ENCODE peak calls at places on chromosome 12, in ten cellular contexts. One of them, this sample, is unnamed.
A peak's percentile ranks its signal among the peaks of the same experiment; 100 is the strongest.

GRCh38 chr12:77122236-77122635 is 56.9 kb upstream of the E2F7 start:
- DNase-seq in tibial nerve: no peak
- DNase-seq in A549: no peak
- DNase-seq in lower lobe of right lung: no peak
- DNase-seq in Peyer's patch: no peak
- DNase-seq in prostate gland: no peak
- DNase-seq in SJCRH30: no peak
- DNase-seq in uterus: no peak
- DNase-seq in HCT116: peak; percentile 57
- DNase-seq in neuronal stem cell: no peak
- DNase-seq in this sample: no peak

GRCh38 chr12:49672351-49673181 is 34.6 kb downstream of the FMNL3 start:
- DNase-seq in tibial nerve: no peak
- DNase-seq in A549: no peak
- DNase-seq in lower lobe of right lung: no peak
- DNase-seq in Peyer's patch: no peak
- DNase-seq in prostate gland: no peak
- DNase-seq in SJCRH30: no peak
- DNase-seq in uterus: no peak
- DNase-seq in HCT116: no peak
- DNase-seq in neuronal stem cell: no peak
- DNase-seq in this sample: no peak

GRCh38 chr12:122079038-122079531 is 529 bp downstream of the MLXIP start:
- DNase-seq in tibial nerve: no peak
- DNase-seq in A549: no peak
- DNase-seq in lower lobe of right lung: peak; percentile 67
- DNase-seq in Peyer's patch: peak; percentile 67
- DNase-seq in prostate gland: no peak
- DNase-seq in SJCRH30: peak; percentile 48
- DNase-seq in uterus: no peak
- DNase-seq in HCT116: no peak
- DNase-seq in neuronal stem cell: no peak
- DNase-seq in this sample: peak; percentile 59

GRCh38 chr12:127334924-127335644 is 931.9 kb upstream of the TMEM132C start:
- DNase-seq in tibial nerve: no peak
- DNase-seq in A549: no peak
- DNase-seq in lower lobe of right lung: no peak
- DNase-seq in Peyer's patch: no peak
- DNase-seq in prostate gland: no peak
- DNase-seq in SJCRH30: no peak
- DNase-seq in uterus: no peak
- DNase-seq in HCT116: no peak
- DNase-seq in neuronal stem cell: no peak
- DNase-seq in this sample: no peak

GRCh38 chr12:89072303-89073026 is 279.8 kb downstream of the DUSP6 start:
- DNase-seq in tibial nerve: no peak
- DNase-seq in A549: no peak
- DNase-seq in lower lobe of right lung: no peak
- DNase-seq in Peyer's patch: no peak
- DNase-seq in prostate gland: no peak
- DNase-seq in SJCRH30: no peak
- DNase-seq in uterus: no peak
- DNase-seq in HCT116: no peak
- DNase-seq in neuronal stem cell: no peak
- DNase-seq in this sample: no peak

GRCh38 chr12:89225808-89226368 is 126.4 kb downstream of the DUSP6 start:
- DNase-seq in tibial nerve: no peak
- DNase-seq in A549: no peak
- DNase-seq in lower lobe of right lung: no peak
- DNase-seq in Peyer's patch: no peak
- DNase-seq in prostate gland: peak; percentile 91
- DNase-seq in SJCRH30: no peak
- DNase-seq in uterus: no peak
- DNase-seq in HCT116: peak; percentile 97
- DNase-seq in neuronal stem cell: no peak
- DNase-seq in this sample: no peak

GRCh38 chr12:51678086-51678724 is 87.2 kb downstream of the SCN8A start:
- DNase-seq in tibial nerve: no peak
- DNase-seq in A549: peak; percentile 81
- DNase-seq in lower lobe of right lung: no peak
- DNase-seq in Peyer's patch: no peak
- DNase-seq in prostate gland: peak; percentile 14
- DNase-seq in SJCRH30: peak; percentile 68
- DNase-seq in uterus: no peak
- DNase-seq in HCT116: peak; percentile 34
- DNase-seq in neuronal stem cell: no peak
- DNase-seq in this sample: no peak

GRCh38 chr12:49515266-49515665 is 23.6 kb upstream of the KCNH3 start:
- DNase-seq in tibial nerve: no peak
- DNase-seq in A549: peak; percentile 47
- DNase-seq in lower lobe of right lung: no peak
- DNase-seq in Peyer's patch: no peak
- DNase-seq in prostate gland: no peak
- DNase-seq in SJCRH30: peak; percentile 30
- DNase-seq in uterus: no peak
- DNase-seq in HCT116: no peak
- DNase-seq in neuronal stem cell: no peak
- DNase-seq in this sample: no peak

GRCh38 chr12:31868980-31869379 is 90.2 kb upstream of the RESF1 start:
- DNase-seq in tibial nerve: no peak
- DNase-seq in A549: no peak
- DNase-seq in lower lobe of right lung: no peak
- DNase-seq in Peyer's patch: no peak
- DNase-seq in prostate gland: no peak
- DNase-seq in SJCRH30: peak; percentile 88
- DNase-seq in uterus: no peak
- DNase-seq in HCT116: no peak
- DNase-seq in neuronal stem cell: no peak
- DNase-seq in this sample: no peak

GRCh38 chr12:4586500-4586899 is 24.5 kb downstream of the DYRK4 start:
- DNase-seq in tibial nerve: no peak
- DNase-seq in A549: no peak
- DNase-seq in lower lobe of right lung: no peak
- DNase-seq in Peyer's patch: no peak
- DNase-seq in prostate gland: no peak
- DNase-seq in SJCRH30: no peak
- DNase-seq in uterus: no peak
- DNase-seq in HCT116: no peak
- DNase-seq in neuronal stem cell: no peak
- DNase-seq in this sample: no peak

GRCh38 chr12:47863985-47864384 is 40.8 kb downstream of the VDR start:
- DNase-seq in tibial nerve: no peak
- DNase-seq in A549: no peak
- DNase-seq in lower lobe of right lung: no peak
- DNase-seq in Peyer's patch: no peak
- DNase-seq in prostate gland: no peak
- DNase-seq in SJCRH30: no peak
- DNase-seq in uterus: no peak
- DNase-seq in HCT116: no peak
- DNase-seq in neuronal stem cell: no peak
- DNase-seq in this sample: no peak

GRCh38 chr12:24111591-24111990 is 162.1 kb upstream of the SOX5 start:
- DNase-seq in tibial nerve: no peak
- DNase-seq in A549: no peak
- DNase-seq in lower lobe of right lung: no peak
- DNase-seq in Peyer's patch: no peak
- DNase-seq in prostate gland: no peak
- DNase-seq in SJCRH30: no peak
- DNase-seq in uterus: no peak
- DNase-seq in HCT116: no peak
- DNase-seq in neuronal stem cell: no peak
- DNase-seq in this sample: no peak

GRCh38 chr12:66620703-66621102 is 58.2 kb downstream of the GRIP1 start:
- DNase-seq in tibial nerve: no peak
- DNase-seq in A549: no peak
- DNase-seq in lower lobe of right lung: no peak
- DNase-seq in Peyer's patch: no peak
- DNase-seq in prostate gland: no peak
- DNase-seq in SJCRH30: no peak
- DNase-seq in uterus: no peak
- DNase-seq in HCT116: no peak
- DNase-seq in neuronal stem cell: no peak
- DNase-seq in this sample: no peak

GRCh38 chr12:13835657-13836056 is 145.7 kb downstream of the GRIN2B start:
- DNase-seq in tibial nerve: no peak
- DNase-seq in A549: no peak
- DNase-seq in lower lobe of right lung: no peak
- DNase-seq in Peyer's patch: no peak
- DNase-seq in prostate gland: no peak
- DNase-seq in SJCRH30: no peak
- DNase-seq in uterus: no peak
- DNase-seq in HCT116: no peak
- DNase-seq in neuronal stem cell: no peak
- DNase-seq in this sample: no peak

GRCh38 chr12:49636979-49637378 is 13.6 kb downstream of the PRPF40B start:
- DNase-seq in tibial nerve: no peak
- DNase-seq in A549: peak; percentile 81
- DNase-seq in lower lobe of right lung: no peak
- DNase-seq in Peyer's patch: no peak
- DNase-seq in prostate gland: peak; percentile 32
- DNase-seq in SJCRH30: peak; percentile 90
- DNase-seq in uterus: peak; percentile 58
- DNase-seq in HCT116: peak; percentile 22
- DNase-seq in neuronal stem cell: peak; percentile 27
- DNase-seq in this sample: no peak

GRCh38 chr12:31729728-31730127 is 907 bp upstream of the AMN1 start:
- DNase-seq in tibial nerve: no peak
- DNase-seq in A549: no peak
- DNase-seq in lower lobe of right lung: no peak
- DNase-seq in Peyer's patch: no peak
- DNase-seq in prostate gland: no peak
- DNase-seq in SJCRH30: no peak
- DNase-seq in uterus: no peak
- DNase-seq in HCT116: no peak
- DNase-seq in neuronal stem cell: no peak
- DNase-seq in this sample: no peak

DNA sequence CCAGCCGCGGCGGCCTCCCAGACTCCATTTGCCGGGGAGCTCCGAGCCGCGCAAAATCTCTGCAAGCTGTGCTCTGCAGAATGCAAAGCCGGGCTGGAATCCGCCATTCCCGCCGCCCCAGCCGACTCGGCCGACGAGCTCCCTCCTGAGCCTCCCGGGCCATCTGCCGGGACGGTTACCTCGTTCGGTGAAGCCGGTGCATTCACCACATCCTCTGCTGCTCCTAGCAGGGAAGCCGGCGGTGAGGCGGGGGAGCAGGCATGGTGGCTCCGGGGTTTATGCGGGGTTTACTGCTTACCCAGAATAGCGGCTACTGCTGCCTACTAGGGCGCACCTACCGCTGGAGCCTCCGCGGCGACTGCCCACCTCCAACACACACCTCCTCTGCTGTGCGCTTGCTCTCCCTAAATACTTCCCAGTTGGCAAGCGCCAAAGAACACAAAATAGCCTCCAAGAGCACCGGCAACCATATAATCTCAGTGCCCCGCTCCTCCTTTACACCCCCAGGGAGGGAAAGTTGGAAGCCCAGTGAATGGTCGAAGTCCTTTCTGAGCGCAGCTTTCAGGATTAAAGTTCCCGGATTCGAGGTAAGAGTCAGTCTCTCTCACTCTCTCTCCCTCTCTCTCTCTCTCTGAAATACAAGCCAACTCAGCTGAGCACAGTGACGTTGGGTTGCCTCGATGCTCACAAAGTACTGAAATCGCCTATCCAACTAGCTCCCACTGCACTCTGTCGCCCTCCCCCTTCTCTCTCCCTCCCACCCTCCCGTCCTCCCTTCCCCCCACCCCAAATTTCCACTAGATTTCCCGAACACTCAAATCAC is at the start of gene TBX5:
- DNase-seq in tibial nerve: no peak
- DNase-seq in A549: no peak
- DNase-seq in lower lobe of right lung: no peak
- DNase-seq in Peyer's patch: no peak
- DNase-seq in prostate gland: no peak
- DNase-seq in SJCRH30: no peak
- DNase-seq in uterus: no peak
- DNase-seq in HCT116: no peak
- DNase-seq in neuronal stem cell: peak; percentile 42
- DNase-seq in this sample: no peak
- H3K9me3 ChIP-seq in tibial nerve: no peaks in the 10 kb centered on the region
- H3K9me3 ChIP-seq in A549: no peaks in the 10 kb centered on the region
- H3K9me3 ChIP-seq in lower lobe of right lung: no peaks in the 10 kb centered on the region
- H3K9me3 ChIP-seq in Peyer's patch: no peaks in the 10 kb centered on the region
- H3K9me3 ChIP-seq in prostate gland: no peaks in the 10 kb centered on the region
- H3K9me3 ChIP-seq in SJCRH30: no peaks in the 10 kb centered on the region
- H3K9me3 ChIP-seq in uterus: no peaks in the 10 kb centered on the region
- H3K9me3 ChIP-seq in HCT116: no peaks in the 10 kb centered on the region
- H3K9me3 ChIP-seq in neuronal stem cell: peaks cover 2% of the 10 kb centered on the region
- H3K9me3 ChIP-seq in this sample: no peaks in the 10 kb centered on the region

GRCh38 chr12:121038861-121039654 is at the start of gene OASL:
- DNase-seq in tibial nerve: no peak
- DNase-seq in A549: peak; percentile 55
- DNase-seq in lower lobe of right lung: peak; percentile 69
- DNase-seq in Peyer's patch: peak; percentile 72
- DNase-seq in prostate gland: no peak
- DNase-seq in SJCRH30: no peak
- DNase-seq in uterus: no peak
- DNase-seq in HCT116: no peak
- DNase-seq in neuronal stem cell: no peak
- DNase-seq in this sample: no peak
- H3K4me3 ChIP-seq in tibial nerve: peak within 1 kb of the TSS; percentile 45
- H3K4me3 ChIP-seq in A549: peak within 1 kb of the TSS; percentile 50
- H3K4me3 ChIP-seq in lower lobe of right lung: peak within 1 kb of the TSS; percentile 62
- H3K4me3 ChIP-seq in Peyer's patch: peak within 1 kb of the TSS; percentile 56
- H3K4me3 ChIP-seq in prostate gland: peak within 1 kb of the TSS; percentile 23
- H3K4me3 ChIP-seq in SJCRH30: no peak within 1 kb of the TSS
- H3K4me3 ChIP-seq in uterus: no peak within 1 kb of the TSS
- H3K4me3 ChIP-seq in HCT116: peak within 1 kb of the TSS; percentile 75
- H3K4me3 ChIP-seq in neuronal stem cell: no peak within 1 kb of the TSS
- H3K4me3 ChIP-seq in this sample: no peak within 1 kb of the TSS

DNA sequence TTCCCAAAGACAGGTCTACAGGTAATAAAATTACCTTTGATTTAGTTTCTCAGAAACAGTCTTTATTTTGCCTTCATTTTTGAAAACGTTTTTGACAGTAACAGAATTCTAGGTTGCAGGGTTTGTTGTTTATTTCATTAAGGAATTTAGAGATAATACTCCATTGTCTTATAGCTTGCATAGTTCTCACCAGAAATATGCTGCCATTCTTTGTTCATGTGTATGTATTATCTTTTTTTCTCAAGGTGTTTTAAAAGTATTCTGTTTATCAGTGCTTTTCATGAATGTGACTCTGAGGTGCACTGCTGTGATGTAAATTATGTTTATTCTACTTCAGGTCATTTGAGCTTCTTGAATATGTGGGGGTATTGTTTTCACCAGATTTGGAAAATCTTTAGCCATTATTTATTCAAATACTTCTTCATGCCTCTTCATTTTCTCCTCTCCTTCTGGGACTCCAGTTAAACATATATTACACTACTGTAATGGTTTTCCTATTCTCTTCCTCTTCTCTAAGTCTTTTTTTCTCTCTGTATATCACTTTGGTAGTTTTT is 32.7 kb downstream of the ZNF605 start:
- DNase-seq in tibial nerve: no peak
- DNase-seq in A549: no peak
- DNase-seq in lower lobe of right lung: no peak
- DNase-seq in Peyer's patch: no peak
- DNase-seq in prostate gland: no peak
- DNase-seq in SJCRH30: no peak
- DNase-seq in uterus: no peak
- DNase-seq in HCT116: no peak
- DNase-seq in neuronal stem cell: no peak
- DNase-seq in this sample: no peak
- H3K9me3 ChIP-seq in tibial nerve: peaks cover 23% of the 10 kb centered on the region
- H3K9me3 ChIP-seq in A549: peaks cover 96% of the 10 kb centered on the region
- H3K9me3 ChIP-seq in lower lobe of right lung: peaks cover 100% of the 10 kb centered on the region
- H3K9me3 ChIP-seq in Peyer's patch: peaks cover 97% of the 10 kb centered on the region
- H3K9me3 ChIP-seq in prostate gland: peaks cover 12% of the 10 kb centered on the region
- H3K9me3 ChIP-seq in SJCRH30: peaks cover 40% of the 10 kb centered on the region
- H3K9me3 ChIP-seq in uterus: no peaks in the 10 kb centered on the region
- H3K9me3 ChIP-seq in HCT116: peaks cover 45% of the 10 kb centered on the region
- H3K9me3 ChIP-seq in neuronal stem cell: peaks cover 35% of the 10 kb centered on the region
- H3K9me3 ChIP-seq in this sample: peaks cover 28% of the 10 kb centered on the region

GRCh38 chr12:8146416-8146771 is 10.4 kb upstream of the ZNF705A start:
- DNase-seq in tibial nerve: no peak
- DNase-seq in A549: no peak
- DNase-seq in lower lobe of right lung: no peak
- DNase-seq in Peyer's patch: no peak
- DNase-seq in prostate gland: no peak
- DNase-seq in SJCRH30: no peak
- DNase-seq in uterus: no peak
- DNase-seq in HCT116: no peak
- DNase-seq in neuronal stem cell: no peak
- DNase-seq in this sample: no peak
- H3K4me3 ChIP-seq in tibial nerve: no peak overlapping the region
- H3K4me3 ChIP-seq in A549: no peak overlapping the region
- H3K4me3 ChIP-seq in lower lobe of right lung: no peak overlapping the region
- H3K4me3 ChIP-seq in Peyer's patch: no peak overlapping the region
- H3K4me3 ChIP-seq in prostate gland: no peak overlapping the region
- H3K4me3 ChIP-seq in SJCRH30: peak overlapping the region; percentile 57
- H3K4me3 ChIP-seq in uterus: no peak overlapping the region
- H3K4me3 ChIP-seq in HCT116: no peak overlapping the region
- H3K4me3 ChIP-seq in neuronal stem cell: no peak overlapping the region
- H3K4me3 ChIP-seq in this sample: no peak overlapping the region